ENCODE peak calls at places on chromosomes 12 and 14, in four cellular contexts. A, Q, X and L are unnamed samples.

GRCh38 chr12:65894127-65894526 is 69.8 kb downstream of the HMGA2 start:
- DNase-seq in Q (no peak), X (no peak), A (peak), L (no peak)

GRCh38 chr12:14369322-14369721 is 3.8 kb downstream of the ATF7IP start:
- DNase-seq in Q (no peak), A (no peak), X (no peak), L (no peak)

GRCh38 chr12:32964981-32965585 is 68.5 kb upstream of the PKP2 start:
- DNase-seq in A (no peak), Q (no peak), X (no peak), L (no peak)

GRCh38 chr14:46074061-46074460 is 577.5 kb downstream of the RPL10L start:
- DNase-seq in X (no peak), A (no peak), Q (no peak), L (no peak)

GRCh38 chr12:77847060-77847541 is 16.4 kb downstream of the NAV3 start:
- DNase-seq in Q (no peak), A (peak), X (peak), L (no peak)

GRCh38 chr14:94173471-94173884 is 644 bp upstream of the PPP4R4 start:
- DNase-seq in Q (peak), A (no peak), X (no peak), L (no peak)

GRCh38 chr12:14260011-14260993 is 105.2 kb upstream of the ATF7IP start:
- DNase-seq in A (peak), Q (peak), X (no peak), L (no peak)

GRCh38 chr12:110689002-110689600 is at the start of gene HVCN1:
- DNase-seq in Q (peak), X (no peak), A (no peak), L (peak)

GRCh38 chr14:106850913-106851825 is 1324.8 kb downstream of the TMEM121 start:
- DNase-seq in Q (no peak), X (no peak), A (no peak), L (no peak)

GRCh38 chr14:47200740-47201139 is 474.7 kb downstream of the MDGA2 start:
- DNase-seq in X (no peak), A (no peak), Q (no peak), L (no peak)

GRCh38 chr12:124233041-124233836 is 61.7 kb upstream of the RFLNA start:
- DNase-seq in X (no peak), A (peak), Q (no peak), L (no peak)

DNA sequence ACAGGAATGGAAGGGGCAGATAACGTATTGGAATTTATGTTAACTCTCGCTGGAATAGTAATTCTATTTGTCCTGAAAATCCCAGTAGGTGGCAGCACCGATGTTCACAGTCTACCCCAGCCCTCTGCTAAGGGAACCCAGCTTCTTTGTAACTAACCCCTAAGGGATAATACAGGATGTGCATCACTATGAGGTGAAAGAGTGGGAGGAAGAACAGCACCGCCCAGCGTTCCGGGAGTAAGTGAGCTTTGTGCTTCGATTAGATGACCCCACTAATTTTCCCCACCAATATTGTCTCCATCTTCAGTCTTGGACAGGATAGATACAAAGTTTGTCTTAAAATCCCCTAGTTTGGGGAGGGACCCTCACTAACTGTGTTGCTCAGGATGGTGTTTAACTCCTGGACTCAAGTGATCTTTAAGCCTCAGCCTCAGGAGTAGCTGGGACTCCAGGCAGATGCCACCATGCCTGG is 2.7 kb downstream of the SLC2A3 start:
- DNase-seq in A (peak), Q (peak), X (peak), L (peak)
- H3K9ac ChIP-seq in A (peak), Q (no peak), X (peak), L (peak)

DNA sequence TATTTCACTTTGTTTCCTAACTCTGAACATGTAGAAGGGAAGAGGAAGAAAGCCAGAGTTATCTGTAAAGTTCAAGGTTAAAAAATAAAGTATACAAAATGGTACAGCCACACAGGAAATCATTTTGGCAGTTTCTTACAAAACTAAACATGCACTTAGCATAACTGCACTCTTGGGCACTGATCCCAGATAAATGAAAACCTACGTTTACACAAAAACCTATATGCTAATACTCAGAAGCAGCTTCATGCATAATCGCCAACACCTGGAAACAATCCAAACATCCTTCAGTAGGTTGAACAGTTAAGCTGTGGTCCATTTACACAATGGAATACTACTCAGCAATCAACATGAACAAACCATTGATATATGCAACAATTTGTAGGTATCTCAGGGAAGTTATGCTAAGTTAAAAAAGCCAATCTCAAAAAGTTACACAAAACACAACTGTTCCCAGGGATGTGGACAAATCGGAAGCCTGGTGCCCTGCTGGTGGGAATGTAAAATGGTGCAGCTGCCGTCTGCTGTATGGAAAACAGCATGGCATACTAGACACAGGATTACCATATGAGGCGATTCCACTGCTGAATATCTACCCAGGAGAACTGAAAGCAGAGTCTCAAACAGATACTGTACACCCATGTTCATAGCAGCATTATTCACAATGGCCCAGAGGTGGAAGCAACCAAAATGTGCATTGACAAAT is 37.6 kb downstream of the PSMC1 start:
- DNase-seq in X (no peak), A (peak), Q (no peak), L (no peak)
- TF ChIP-seq RCOR1 in X (no peak), A (no peak), Q (no peak), L (no peak)

DNA sequence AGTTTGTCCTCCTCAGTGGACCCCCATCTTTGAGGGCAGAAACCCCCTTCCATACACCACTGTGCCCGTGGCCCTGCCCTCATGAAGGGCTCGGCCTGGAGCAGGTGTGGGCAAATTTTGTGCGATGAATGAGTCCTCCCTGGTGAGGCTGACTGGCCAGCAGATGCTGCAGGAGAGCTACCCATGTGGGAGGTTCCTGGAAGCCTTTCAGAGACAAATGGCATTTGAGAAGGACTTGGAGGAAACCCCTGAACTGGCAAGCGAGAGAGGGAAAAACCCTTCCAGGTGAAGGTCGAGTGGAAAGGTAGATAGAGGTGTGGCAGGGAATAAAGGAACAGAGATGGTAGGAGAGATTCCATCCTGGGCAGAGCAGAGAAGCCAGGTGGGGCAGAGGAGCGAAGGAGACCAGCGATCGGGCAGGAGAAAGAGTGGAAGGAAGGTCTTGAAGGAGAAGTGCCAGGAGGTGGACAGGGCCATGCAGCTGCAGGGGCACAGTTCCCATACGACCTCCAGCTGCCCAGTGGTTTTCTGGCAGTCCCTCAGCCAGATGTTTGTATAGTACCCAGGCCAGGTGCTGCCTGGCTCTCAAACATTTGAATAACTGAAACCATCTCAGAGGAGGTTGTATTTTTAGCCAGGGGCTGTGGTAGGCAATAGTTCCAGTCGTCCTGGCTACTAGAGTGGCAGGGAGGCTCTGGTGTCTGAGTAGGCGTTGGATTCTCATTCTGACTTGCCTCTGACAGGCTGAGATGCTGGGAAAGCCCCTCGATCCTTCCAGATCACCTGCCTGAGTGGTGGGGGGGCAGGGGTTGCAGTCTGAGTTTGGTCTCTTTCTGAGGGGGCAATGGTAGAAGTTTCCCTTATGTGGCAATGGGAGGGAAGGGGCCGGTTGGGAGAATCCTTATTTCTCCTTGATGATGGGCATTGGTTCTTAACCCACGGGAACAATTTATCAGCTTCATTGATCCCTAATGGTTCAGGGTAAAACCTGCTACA is 40.1 kb downstream of the FBXL14 start:
- DNase-seq in X (peak), A (no peak), Q (no peak), L (no peak)
- H3K9ac ChIP-seq in X (peak), A (no peak), Q (no peak), L (no peak)

GRCh38 chr12:132095520-132096409 is 48.4 kb downstream of the DDX51 start:
- DNase-seq in A (no peak), X (no peak), Q (no peak), L (no peak)
- TF ChIP-seq RCOR1 in A (no peak), X (no peak), Q (no peak), L (no peak)

GRCh38 chr14:26204362-26204953 is 393.4 kb downstream of the NOVA1 start:
- DNase-seq in A (no peak), Q (no peak), X (no peak), L (no peak)
- H3K9ac ChIP-seq in A (no peak), Q (no peak), X (no peak), L (no peak)

GRCh38 chr14:65229431-65230286 is 127.3 kb upstream of the MAX start:
- DNase-seq in X (no peak), Q (peak), A (no peak), L (peak)
- TF ChIP-seq RCOR1 in X (no peak), Q (no peak), A (no peak), L (peak)

GRCh38 chr14:76772300-76773187 is 11.3 kb downstream of the VASH1 start:
- DNase-seq in A (peak), X (no peak), Q (peak), L (no peak)
- H3K9ac ChIP-seq in A (no peak), X (no peak), Q (peak), L (no peak)

DNA sequence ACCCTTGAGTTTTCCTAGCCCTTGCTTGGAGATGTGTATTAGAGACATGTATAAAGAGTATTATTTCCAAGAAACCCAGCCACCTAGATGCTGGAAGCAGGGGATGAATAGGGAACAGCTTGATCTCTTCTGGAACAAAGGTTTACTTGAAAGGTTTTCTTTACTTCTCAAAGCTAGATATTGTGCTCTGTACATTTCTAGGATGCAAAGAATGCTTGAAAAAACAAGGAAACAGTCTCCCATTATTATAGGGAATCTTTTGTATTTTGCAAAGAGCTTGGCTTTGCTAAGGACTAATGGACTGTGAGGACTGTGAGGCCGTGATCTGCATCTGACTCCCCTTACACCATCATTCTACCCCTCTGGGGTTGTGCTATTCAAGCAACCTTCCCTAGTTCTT is 77.9 kb downstream of the PRICKLE1 start:
- DNase-seq in X (no peak), Q (no peak), A (no peak), L (no peak)
- TF ChIP-seq RCOR1 in X (no peak), Q (no peak), A (no peak), L (no peak)

DNA sequence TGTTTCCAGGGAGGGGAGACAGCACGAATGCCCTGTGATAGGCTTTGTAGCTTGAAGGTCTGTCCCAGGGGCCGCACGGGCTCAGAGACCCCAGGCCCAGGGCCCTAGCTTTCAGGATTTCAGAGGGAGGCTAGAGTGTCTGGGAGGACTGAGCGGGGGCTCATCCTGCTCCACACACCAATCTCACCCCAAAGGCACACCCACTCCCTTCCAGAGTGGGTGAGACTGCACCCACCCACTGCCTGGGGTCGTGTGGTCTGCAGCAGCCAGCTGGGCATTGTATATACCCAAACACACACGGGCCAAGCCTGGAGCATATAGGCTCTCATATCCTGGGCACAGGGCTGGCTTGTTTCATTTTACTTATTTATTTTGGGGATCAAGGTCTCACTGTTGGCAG is 5.8 kb upstream of the SLC25A47 start:
- DNase-seq in X (no peak), Q (no peak), A (no peak), L (no peak)
- H3K9ac ChIP-seq in X (no peak), Q (no peak), A (no peak), L (no peak)

GRCh38 chr12:52435659-52435999 is 1.5 kb upstream of the KRT75 start:
- DNase-seq in Q (no peak), X (no peak), A (no peak), L (no peak)

GRCh38 chr12:52434760-52435530 is 774 bp upstream of the KRT75 start:
- DNase-seq in X (no peak), A (peak), Q (no peak), L (no peak)

GRCh38 chr12:52433501-52434095 is 573 bp downstream of the KRT75 start:
- DNase-seq in X (no peak), Q (no peak), A (no peak), L (no peak)

GRCh38 chr12:52432559-52433207 is 1.5 kb downstream of the KRT75 start:
- DNase-seq in A (no peak), X (no peak), Q (no peak), L (no peak)

GRCh38 chr12:52434096-52434733 is at the start of gene KRT75:
- DNase-seq in A (no peak), X (no peak), Q (no peak), L (no peak)
- TF ChIP-seq RCOR1 in A (no peak), X (no peak), Q (no peak), L (no peak)